ENCODE peak calls at places on chromosomes 1 and 21, in four cellular contexts. X is HepG2, M is K562, S is GM12878. Q is an unnamed sample.

GRCh38 chr1:203056516-203056915 is 29.3 kb downstream of the MYOG start:
- DNase-seq in X (no peak), M (peak; percentile 38), S (no peak), Q (no peak)

GRCh38 chr1:152313970-152314369 is 11.1 kb downstream of the FLG start:
- DNase-seq in X (no peak), M (no peak), S (no peak), Q (no peak)

GRCh38 chr1:220473440-220473839 is 54.5 kb upstream of the MARK1 start:
- DNase-seq in X (no peak), M (no peak), S (no peak), Q (no peak)

GRCh38 chr1:44642925-44643324 is 31.4 kb downstream of the TMEM53 start:
- DNase-seq in X (no peak), M (no peak), S (no peak), Q (no peak)

GRCh38 chr1:96845464-96845863 is 123.9 kb downstream of the PTBP2 start:
- DNase-seq in X (peak; percentile 15), M (peak; percentile 55), S (no peak), Q (peak; percentile 69)

GRCh38 chr1:94012686-94013330 is 103.6 kb upstream of the GCLM start:
- DNase-seq in X (no peak), M (no peak), S (no peak), Q (peak; percentile 51)

GRCh38 chr1:79667848-79668696 is 661.5 kb upstream of the ADGRL4 start:
- DNase-seq in X (no peak), M (no peak), S (peak; percentile 11), Q (no peak)

GRCh38 chr1:111620412-111620971 is 903 bp downstream of the RAP1A start:
- DNase-seq in X (no peak), M (no peak), S (no peak), Q (no peak)

GRCh38 chr1:7616953-7617352 is 154.1 kb upstream of the VAMP3 start:
- DNase-seq in X (no peak), M (no peak), S (no peak), Q (no peak)

GRCh38 chr1:76238094-76238551 is 163.6 kb downstream of the ST6GALNAC3 start:
- DNase-seq in X (no peak), M (no peak), S (no peak), Q (no peak)

GRCh38 chr1:32398401-32398800 is 4.2 kb upstream of the BSDC1 start:
- DNase-seq in X (no peak), M (no peak), S (no peak), Q (no peak)

GRCh38 chr21:25421327-25422028 is 185.8 kb downstream of the MRPL39 start:
- DNase-seq in X (no peak), M (no peak), S (peak; percentile 93), Q (peak; percentile 45)

GRCh38 chr1:15952317-15953258 is 23.3 kb downstream of the ZBTB17 start:
- DNase-seq in X (no peak), M (peak; percentile 79), S (no peak), Q (no peak)

GRCh38 chr1:217311766-217312165 is 319.1 kb downstream of the GPATCH2 start:
- DNase-seq in X (no peak), M (no peak), S (no peak), Q (peak; percentile 31)

GRCh38 chr1:11990303-11991032 is 10.2 kb downstream of the MFN2 start:
- DNase-seq in X (peak; percentile 67), M (no peak), S (no peak), Q (no peak)

GRCh38 chr1:202351725-202352124 is 3.2 kb downstream of the PPP1R12B start:
- DNase-seq in X (no peak), M (no peak), S (no peak), Q (no peak)

GRCh38 chr1:120179420-120180348 is 3.4 kb upstream of the SEC22B start:
- DNase-seq in X (no peak), M (no peak), S (no peak), Q (peak; percentile 39)

GRCh38 chr21:26850116-26850643 is 5.0 kb upstream of the ADAMTS1 start:
- DNase-seq in X (peak; percentile 36), M (no peak), S (peak; percentile 0), Q (no peak)

GRCh38 chr1:46611691-46612221 is 4.9 kb downstream of the MOB3C start:
- DNase-seq in X (no peak), M (no peak), S (no peak), Q (no peak)

GRCh38 chr1:41713557-41714327 is 205.0 kb downstream of the HIVEP3 start:
- DNase-seq in X (no peak), M (no peak), S (no peak), Q (no peak)

GRCh38 chr21:45309069-45309521 is 21.4 kb upstream of the POFUT2 start:
- DNase-seq in X (peak; percentile 69), M (peak; percentile 80), S (no peak), Q (peak; percentile 89)

GRCh38 chr21:44084496-44085241 is 22.5 kb upstream of the PWP2 start:
- DNase-seq in X (no peak), M (no peak), S (no peak), Q (no peak)

DNA sequence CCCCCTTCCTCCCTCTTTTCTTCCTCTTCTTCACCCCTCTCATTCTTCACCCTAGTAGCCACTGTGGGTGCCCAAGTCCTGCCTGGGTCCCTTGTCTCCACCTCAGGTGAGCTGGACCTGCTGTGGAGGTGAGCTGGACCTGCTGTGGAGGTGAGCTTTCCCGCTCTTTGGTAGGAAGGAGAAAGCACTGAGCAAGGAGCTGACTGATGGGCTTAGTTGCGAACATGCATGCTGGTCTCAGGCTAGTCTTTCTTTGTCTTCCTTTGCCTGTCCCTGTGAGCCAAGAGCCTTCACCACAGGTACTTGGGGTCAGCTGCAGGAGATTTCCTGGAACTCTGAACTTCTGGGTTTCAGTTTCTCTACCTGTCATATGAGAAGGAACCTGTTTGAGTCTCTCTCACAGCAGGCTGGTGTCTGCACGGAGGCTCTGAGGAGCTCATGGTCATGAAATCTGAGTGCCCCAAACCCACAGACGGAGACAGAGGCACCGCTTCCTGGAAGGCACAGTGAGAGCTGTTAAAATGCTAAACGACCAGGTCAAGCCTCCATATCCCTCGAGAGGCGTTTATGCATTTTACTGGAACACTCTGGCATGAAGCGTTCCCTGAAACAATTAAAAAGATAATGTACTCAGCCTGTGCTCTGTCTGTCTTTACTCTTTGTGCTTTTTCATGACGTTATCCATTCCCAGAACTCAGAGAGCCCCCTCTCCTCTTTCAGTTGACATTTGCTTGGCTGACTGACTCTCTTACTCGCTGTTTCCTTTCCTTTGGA is 69.5 kb downstream of the RHOU start:
- DNase-seq in X (no peak), M (no peak), S (no peak), Q (no peak)
- TF ChIP-seq ESRRA in X (no peak), M (no peak), S (no peak), Q (no peak)

GRCh38 chr1:114453361-114453784 is 57.6 kb downstream of the TRIM33 start:
- DNase-seq in X (peak; percentile 88), M (no peak), S (no peak), Q (no peak)

GRCh38 chr1:114454539-114454938 is 56.5 kb downstream of the TRIM33 start:
- DNase-seq in X (no peak), M (no peak), S (no peak), Q (no peak)

GRCh38 chr1:114457675-114458074 is 53.3 kb downstream of the TRIM33 start:
- DNase-seq in X (peak; percentile 72), M (no peak), S (no peak), Q (no peak)

GRCh38 chr1:114456586-114456985 is 54.4 kb downstream of the TRIM33 start:
- DNase-seq in X (no peak), M (no peak), S (no peak), Q (no peak)

DNA sequence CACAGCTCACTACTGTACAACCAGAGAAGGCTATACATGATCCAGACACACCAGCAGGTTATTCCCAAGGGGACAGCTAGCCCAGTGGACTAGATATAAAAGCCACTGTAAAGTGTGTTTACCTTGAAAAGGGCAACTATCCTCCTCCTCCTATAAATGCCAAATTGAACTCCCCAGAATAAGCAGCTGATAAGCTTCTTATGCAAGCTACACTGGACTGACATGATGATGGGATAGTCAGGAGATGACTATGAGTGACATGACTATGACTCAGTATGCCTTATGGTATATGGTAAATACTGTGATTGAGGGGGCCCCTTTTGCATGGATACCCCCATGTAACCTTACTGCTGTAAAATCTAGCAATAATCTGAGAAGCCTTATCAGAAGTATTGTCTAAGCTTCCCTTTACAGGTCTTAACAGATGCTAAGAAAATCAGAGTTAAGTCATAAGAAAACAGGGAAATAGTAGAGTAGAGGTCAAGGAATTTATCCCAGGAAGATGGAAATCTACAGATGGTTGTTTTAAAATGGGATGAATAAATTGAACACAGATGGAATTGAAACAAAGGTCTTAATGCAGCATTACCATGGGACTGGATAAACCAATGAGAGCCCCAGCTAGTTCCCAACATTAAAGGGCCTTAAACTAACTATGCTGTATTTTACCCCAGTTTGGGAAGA is 55.8 kb downstream of the TRIM33 start:
- DNase-seq in X (no peak), M (no peak), S (no peak), Q (no peak)
- TF ChIP-seq ATF2 in X (no peak), M (no peak), S (no peak), Q (no peak)

GRCh38 chr1:159939603-159940002 is 5.8 kb downstream of the IGSF9 start:
- DNase-seq in X (no peak), M (no peak), S (no peak), Q (no peak)
- TF ChIP-seq ESRRA in X (no peak), M (no peak), S (no peak), Q (no peak)

DNA sequence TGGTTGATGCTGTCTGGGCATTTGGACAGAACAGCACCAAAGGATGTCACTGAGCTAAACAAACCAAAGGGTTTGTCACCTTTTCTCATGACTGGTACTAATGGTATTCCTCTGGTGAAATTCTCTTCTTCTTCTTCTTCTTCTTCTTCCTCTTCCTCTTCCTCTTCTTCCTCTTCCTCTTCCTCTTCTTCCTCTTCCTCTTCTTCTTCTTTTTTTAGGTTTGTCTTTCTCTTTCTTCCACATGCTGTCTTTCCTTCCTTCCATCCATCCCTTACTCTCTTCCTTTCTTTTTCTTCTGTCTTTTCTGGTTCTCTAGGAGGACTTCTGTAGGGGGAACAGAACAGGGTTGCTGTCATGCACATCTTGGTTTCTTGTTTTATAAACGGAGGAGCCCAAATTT is 9.3 kb upstream of the IGFN1 start:
- DNase-seq in X (no peak), M (no peak), S (no peak), Q (no peak)
- TF ChIP-seq ATF2 in X (no peak), M (no peak), S (no peak), Q (no peak)

Q was measured in WTC11.